ENCODE peak calls at places on chromosomes 13 and 19, in four cellular contexts. D is activated CD4-positive, alpha-beta T cell treated with anti-CD3 and anti-CD28 coated beads for 24 hours; Q is GM03348; U is stimulated activated CD4-positive, alpha-beta T cell treated with anti-CD3 and anti-CD28 coated beads, Interleukin-12 subunit alpha, Interleukin-12 subunit beta, amount 100 ng/mL, for 48 hours. J is an unnamed sample.

GRCh38 chr19:39970424-39970673 is 616 bp upstream of the PSMC4 start:
- DNase-seq in D (no peak), Q (no peak), U (no peak), J (peak)

GRCh38 chr19:30227071-30227621 is 145.0 kb upstream of the ZNF536 start:
- DNase-seq in D (no peak), Q (no peak), U (no peak), J (no peak)

GRCh38 chr13:30576528-30576927 is 41.2 kb upstream of the USPL1 start:
- DNase-seq in D (peak), Q (no peak), U (no peak), J (no peak)

GRCh38 chr13:32314968-32315254 is 252 bp downstream of the ZAR1L start:
- DNase-seq in D (peak), Q (peak), U (peak), J (peak)

GRCh38 chr19:52600639-52601024 is 30.5 kb downstream of the ZNF701 start:
- DNase-seq in D (no peak), Q (no peak), U (peak), J (no peak)

GRCh38 chr19:13588953-13589833 is 82.9 kb upstream of the CACNA1A start:
- DNase-seq in D (peak), Q (peak), U (peak), J (peak)

GRCh38 chr13:94987869-94988268 is 275.5 kb upstream of the SOX21 start:
- DNase-seq in D (no peak), Q (no peak), U (no peak), J (no peak)

GRCh38 chr19:55447421-55448174 is 4.5 kb upstream of the SHISA7 start:
- DNase-seq in D (no peak), Q (peak), U (no peak), J (no peak)

GRCh38 chr19:23345838-23346237 is 49.4 kb downstream of the ZNF91 start:
- DNase-seq in D (no peak), Q (no peak), U (no peak), J (no peak)

GRCh38 chr13:57716295-57716694 is 84.8 kb downstream of the PCDH17 start:
- DNase-seq in D (no peak), Q (no peak), U (no peak), J (no peak)

GRCh38 chr13:113589251-113589960 is 4.9 kb downstream of the TFDP1 start:
- DNase-seq in D (no peak), Q (no peak), U (no peak), J (no peak)

GRCh38 chr19:13212759-13213330 is 62.6 kb downstream of the IER2 start:
- DNase-seq in D (peak), Q (peak), U (peak), J (no peak)

GRCh38 chr19:54188224-54188871 is 1.0 kb downstream of the MBOAT7 start:
- DNase-seq in D (peak), Q (peak), U (no peak), J (no peak)

GRCh38 chr13:85445534-85445933 is 353.7 kb downstream of the SLITRK6 start:
- DNase-seq in D (no peak), Q (no peak), U (no peak), J (no peak)

GRCh38 chr19:16457195-16457953 is 14.4 kb downstream of the EPS15L1 start:
- DNase-seq in D (no peak), Q (peak), U (no peak), J (no peak)

GRCh38 chr13:50518791-50519201 is 324.7 kb downstream of the DLEU7 start:
- DNase-seq in D (no peak), Q (no peak), U (no peak), J (no peak)

GRCh38 chr13:105918842-105919741 is 616.4 kb downstream of the EFNB2 start:
- DNase-seq in D (no peak), Q (no peak), U (no peak), J (no peak)

GRCh38 chr19:32537626-32538025 is 43.4 kb upstream of the PDCD5 start:
- DNase-seq in D (no peak), Q (no peak), U (no peak), J (no peak)

GRCh38 chr13:32901994-32902780 is 114.0 kb upstream of the KL start:
- DNase-seq in D (no peak), Q (no peak), U (no peak), J (no peak)

GRCh38 chr13:38686635-38687245 is at the start of gene FREM2:
- DNase-seq in D (no peak), Q (peak), U (no peak), J (no peak)

GRCh38 chr13:33153421-33154381 is 131.9 kb downstream of the STARD13 start:
- DNase-seq in D (no peak), Q (no peak), U (no peak), J (no peak)

GRCh38 chr19:45753548-45753947 is 15.5 kb downstream of the SIX5 start:
- DNase-seq in D (no peak), Q (no peak), U (no peak), J (no peak)

GRCh38 chr19:29683009-29683408 is 17.7 kb downstream of the PLEKHF1 start:
- DNase-seq in D (no peak), Q (no peak), U (no peak), J (no peak)

GRCh38 chr19:768424-768823 is 17.5 kb downstream of the MISP start:
- DNase-seq in D (no peak), Q (peak), U (no peak), J (no peak)

GRCh38 chr19:18878858-18879578 is 16.9 kb downstream of the CERS1 start:
- DNase-seq in D (no peak), Q (no peak), U (no peak), J (no peak)

GRCh38 chr19:29271911-29272310 is 59.0 kb upstream of the UQCRFS1 start:
- DNase-seq in D (no peak), Q (no peak), U (no peak), J (no peak)

GRCh38 chr19:4080473-4080872 is 13.8 kb upstream of the ZBTB7A start:
- DNase-seq in D (no peak), Q (no peak), U (no peak), J (no peak)

GRCh38 chr19:6744381-6745288 is 5.2 kb downstream of the TRIP10 start:
- DNase-seq in D (no peak), Q (peak), U (no peak), J (no peak)

GRCh38 chr13:100108913-100109507 is 20.1 kb downstream of the PCCA start:
- DNase-seq in D (no peak), Q (peak), U (no peak), J (no peak)

GRCh38 chr19:43496960-43497359 is 7.6 kb downstream of the PHLDB3 start:
- DNase-seq in D (no peak), Q (no peak), U (no peak), J (no peak)

GRCh38 chr19:44745386-44745831 is 3.1 kb upstream of the BCL3 start:
- DNase-seq in D (no peak), Q (peak), U (no peak), J (no peak)

GRCh38 chr13:94233401-94233800 is 246.1 kb downstream of the DCT start:
- DNase-seq in D (no peak), Q (peak), U (no peak), J (no peak)

GRCh38 chr13:40550130-40550529 is 116.3 kb downstream of the FOXO1 start:
- DNase-seq in D (no peak), Q (no peak), U (no peak), J (no peak)

GRCh38 chr13:106083620-106084350 is 451.7 kb downstream of the EFNB2 start:
- DNase-seq in D (no peak), Q (peak), U (no peak), J (no peak)